ENCODE peak calls at places on chromosomes 13 and 19, in ten cellular contexts. Q, X, D, R, J, G, M, T, B and U are unnamed samples.

GRCh38 chr19:3506384-3507340 is 551 bp downstream of the FZR1 start:
- DNase-seq in Q (peak; percentile 57), X (no peak), D (peak; percentile 48), R (peak; percentile 43), J (peak; percentile 26), G (no peak), M (no peak), T (no peak), B (no peak), U (no peak)

GRCh38 chr13:44396963-44397580 is 23.4 kb downstream of the SERP2 start:
- DNase-seq in Q (no peak), X (peak; percentile 70), D (peak; percentile 36), R (no peak), J (no peak), G (no peak), M (no peak), T (no peak), B (peak; percentile 76), U (no peak)

GRCh38 chr19:29715695-29716581 is 877 bp upstream of the C19orf12 start:
- DNase-seq in Q (no peak), X (peak; percentile 9), D (no peak), R (no peak), J (peak; percentile 18), G (no peak), M (no peak), T (no peak), B (peak; percentile 12), U (no peak)

GRCh38 chr13:110648848-110649421 is 33.6 kb downstream of the NAXD start:
- DNase-seq in Q (no peak), X (no peak), D (peak; percentile 6), R (no peak), J (no peak), G (no peak), M (no peak), T (no peak), B (no peak), U (no peak)

GRCh38 chr19:2661615-2662014 is 40.9 kb downstream of the GNG7 start:
- DNase-seq in Q (no peak), X (no peak), D (no peak), R (no peak), J (peak; percentile 59), G (no peak), M (no peak), T (no peak), B (peak; percentile 10), U (no peak)

GRCh38 chr19:43353606-43354304 is at the start of gene CD177:
- DNase-seq in Q (no peak), X (no peak), D (no peak), R (no peak), J (no peak), G (no peak), M (no peak), T (no peak), B (no peak), U (no peak)

GRCh38 chr19:33947565-33947964 is 150.9 kb downstream of the KCTD15 start:
- DNase-seq in Q (no peak), X (no peak), D (no peak), R (no peak), J (peak; percentile 3), G (no peak), M (no peak), T (no peak), B (peak; percentile 19), U (no peak)

GRCh38 chr19:18852634-18853033 is 20.9 kb downstream of the UPF1 start:
- DNase-seq in Q (no peak), X (no peak), D (no peak), R (no peak), J (no peak), G (no peak), M (no peak), T (no peak), B (no peak), U (no peak)

GRCh38 chr13:98346904-98347636 is 170.0 kb upstream of the RNF113B start:
- DNase-seq in Q (no peak), X (no peak), D (no peak), R (no peak), J (no peak), G (no peak), M (no peak), T (no peak), B (no peak), U (no peak)

GRCh38 chr13:40146586-40147240 is 491.3 kb downstream of the COG6 start:
- DNase-seq in Q (no peak), X (no peak), D (no peak), R (no peak), J (peak; percentile 47), G (no peak), M (no peak), T (no peak), B (peak; percentile 69), U (no peak)

GRCh38 chr19:40594251-40594650 is 6.9 kb upstream of the LTBP4 start:
- DNase-seq in Q (no peak), X (no peak), D (no peak), R (no peak), J (peak; percentile 36), G (no peak), M (no peak), T (no peak), B (no peak), U (no peak)

GRCh38 chr19:1169921-1170885 is 3.9 kb downstream of the SBNO2 start:
- DNase-seq in Q (no peak), X (peak; percentile 29), D (no peak), R (no peak), J (no peak), G (no peak), M (no peak), T (no peak), B (peak; percentile 95), U (peak; percentile 97)

GRCh38 chr13:111005808-111006494 is 91.1 kb upstream of the ANKRD10 start:
- DNase-seq in Q (no peak), X (peak; percentile 65), D (peak; percentile 73), R (no peak), J (no peak), G (no peak), M (no peak), T (no peak), B (peak; percentile 19), U (no peak)

GRCh38 chr13:26037302-26037701 is 14.5 kb downstream of the SHISA2 start:
- DNase-seq in Q (no peak), X (no peak), D (no peak), R (peak; percentile 21), J (peak; percentile 37), G (no peak), M (no peak), T (no peak), B (no peak), U (peak; percentile 43)

GRCh38 chr13:41222259-41222852 is 28.0 kb upstream of the KBTBD7 start:
- DNase-seq in Q (peak; percentile 40), X (peak; percentile 52), D (no peak), R (peak; percentile 69), J (peak; percentile 63), G (no peak), M (peak; percentile 19), T (peak; percentile 54), B (peak; percentile 48), U (peak; percentile 18)

GRCh38 chr13:53151692-53152421 is 123.2 kb downstream of the OLFM4 start:
- DNase-seq in Q (peak; percentile 34), X (no peak), D (no peak), R (peak; percentile 5), J (peak; percentile 68), G (no peak), M (no peak), T (peak; percentile 20), B (no peak), U (peak; percentile 58)

GRCh38 chr19:54233941-54234340 is 8.6 kb downstream of the LILRA6 start:
- DNase-seq in Q (no peak), X (no peak), D (no peak), R (no peak), J (no peak), G (no peak), M (no peak), T (no peak), B (no peak), U (no peak)

GRCh38 chr13:93298741-93299140 is 72.1 kb downstream of the GPC6 start:
- DNase-seq in Q (no peak), X (no peak), D (no peak), R (no peak), J (no peak), G (no peak), M (no peak), T (no peak), B (no peak), U (no peak)

GRCh38 chr19:23917856-23918255 is 3.2 kb downstream of the ZNF726 start:
- DNase-seq in Q (no peak), X (no peak), D (no peak), R (no peak), J (no peak), G (no peak), M (no peak), T (no peak), B (no peak), U (peak; percentile 98)

GRCh38 chr19:19105365-19106060 is 32.8 kb downstream of the TMEM161A start:
- DNase-seq in Q (no peak), X (peak; percentile 47), D (peak; percentile 80), R (peak; percentile 36), J (peak; percentile 63), G (no peak), M (no peak), T (no peak), B (peak; percentile 53), U (no peak)

GRCh38 chr19:27815985-27816384 is 1397.0 kb downstream of the UQCRFS1 start:
- DNase-seq in Q (no peak), X (no peak), D (no peak), R (no peak), J (no peak), G (no peak), M (no peak), T (no peak), B (no peak), U (no peak)

GRCh38 chr13:39913339-39913738 is 257.9 kb downstream of the COG6 start:
- DNase-seq in Q (no peak), X (no peak), D (no peak), R (no peak), J (no peak), G (no peak), M (no peak), T (no peak), B (no peak), U (no peak)

GRCh38 chr19:35752746-35753350 is 4.0 kb downstream of the HSPB6 start:
- DNase-seq in Q (no peak), X (no peak), D (no peak), R (no peak), J (no peak), G (no peak), M (no peak), T (no peak), B (no peak), U (no peak)

GRCh38 chr19:18109731-18110671 is 12.4 kb downstream of the MAST3 start:
- DNase-seq in Q (no peak), X (no peak), D (peak; percentile 63), R (peak; percentile 65), J (no peak), G (no peak), M (no peak), T (no peak), B (peak; percentile 37), U (no peak)

GRCh38 chr19:39308531-39309304 is 11.9 kb downstream of the LRFN1 start:
- DNase-seq in Q (no peak), X (no peak), D (no peak), R (no peak), J (no peak), G (no peak), M (no peak), T (no peak), B (no peak), U (no peak)